ENCODE peak calls at places on chromosomes 1 and 21, in nine cellular contexts. M is tibial nerve; L is gastrocnemius medialis; Z is heart left ventricle; I is upper lobe of right lung; G is cardiac muscle cell; O is lower lobe of right lung; W is CD8-positive, alpha-beta T cell; U is suprapubic skin. Q is an unnamed sample.

GRCh38 chr1:73761559-73761958 is 436.4 kb downstream of the LRRIQ3 start:
- DNase-seq in W (no peak), Z (no peak), G (no peak), O (no peak), L (no peak), I (no peak), U (no peak), M (no peak), Q (no peak)

GRCh38 chr1:147719029-147719703 is 41.2 kb downstream of the GJA5 start:
- DNase-seq in Z (no peak), I (no peak), G (no peak), M (no peak), U (no peak), O (no peak), W (no peak), L (no peak), Q (no peak)

GRCh38 chr1:117695796-117696505 is 90.1 kb downstream of the TENT5C start:
- DNase-seq in M (no peak), O (no peak), I (no peak), W (no peak), G (peak; percentile 89), Z (peak; percentile 44), U (no peak), L (no peak), Q (no peak)

GRCh38 chr1:230057681-230058565 is 9.1 kb upstream of the GALNT2 start:
- DNase-seq in M (no peak), O (no peak), Z (no peak), I (no peak), U (no peak), W (no peak), G (no peak), L (no peak), Q (no peak)

GRCh38 chr1:115118596-115118995 is 29.3 kb upstream of the TSPAN2 start:
- DNase-seq in O (no peak), G (no peak), Z (no peak), W (no peak), L (no peak), I (no peak), M (no peak), U (no peak), Q (no peak)

GRCh38 chr1:211643324-211644212 is 31.9 kb downstream of the NEK2 start:
- DNase-seq in M (no peak), O (peak; percentile 67), L (no peak), I (peak; percentile 78), Z (no peak), W (peak; percentile 14), U (peak; percentile 77), G (no peak), Q (peak; percentile 83)

GRCh38 chr1:98034505-98034904 is 113.7 kb upstream of the DPYD start:
- DNase-seq in G (peak; percentile 58), O (no peak), U (no peak), M (no peak), W (no peak), I (no peak), Z (no peak), L (no peak), Q (no peak)

GRCh38 chr1:98939471-98939870 is 65.2 kb downstream of the PLPPR5 start:
- DNase-seq in U (no peak), Z (no peak), I (no peak), O (no peak), G (no peak), M (no peak), L (no peak), W (no peak), Q (no peak)

GRCh38 chr1:14871569-14871968 is 273.1 kb downstream of the KAZN start:
- DNase-seq in U (no peak), Z (no peak), W (no peak), O (no peak), L (no peak), I (no peak), M (no peak), G (no peak), Q (no peak)

GRCh38 chr1:185581961-185582725 is 152.0 kb upstream of the HMCN1 start:
- DNase-seq in M (no peak), L (no peak), Z (no peak), O (no peak), G (no peak), W (no peak), U (no peak), I (no peak), Q (no peak)

GRCh38 chr1:152926091-152926490 is 17.7 kb downstream of the IVL start:
- DNase-seq in I (no peak), W (no peak), Z (no peak), M (no peak), G (peak; percentile 2), U (no peak), L (no peak), O (no peak), Q (no peak)

GRCh38 chr1:168085401-168085872 is 51.3 kb downstream of the GPR161 start:
- DNase-seq in Z (peak; percentile 60), O (no peak), U (no peak), G (peak; percentile 3), W (no peak), L (peak; percentile 34), I (no peak), M (peak; percentile 42), Q (no peak)

GRCh38 chr1:21439721-21440629 is at the start of gene NBPF3:
- DNase-seq in L (peak; percentile 31), G (peak; percentile 82), U (no peak), Z (peak; percentile 87), M (peak; percentile 33), W (peak; percentile 84), I (peak; percentile 95), O (peak; percentile 93), Q (peak; percentile 88)
- TF ChIP-seq CTCF in L (no peak), G (no peak), U (no peak), Z (no peak), M (no peak), W (no peak), I (no peak), O (no peak), Q (no peak)

DNA sequence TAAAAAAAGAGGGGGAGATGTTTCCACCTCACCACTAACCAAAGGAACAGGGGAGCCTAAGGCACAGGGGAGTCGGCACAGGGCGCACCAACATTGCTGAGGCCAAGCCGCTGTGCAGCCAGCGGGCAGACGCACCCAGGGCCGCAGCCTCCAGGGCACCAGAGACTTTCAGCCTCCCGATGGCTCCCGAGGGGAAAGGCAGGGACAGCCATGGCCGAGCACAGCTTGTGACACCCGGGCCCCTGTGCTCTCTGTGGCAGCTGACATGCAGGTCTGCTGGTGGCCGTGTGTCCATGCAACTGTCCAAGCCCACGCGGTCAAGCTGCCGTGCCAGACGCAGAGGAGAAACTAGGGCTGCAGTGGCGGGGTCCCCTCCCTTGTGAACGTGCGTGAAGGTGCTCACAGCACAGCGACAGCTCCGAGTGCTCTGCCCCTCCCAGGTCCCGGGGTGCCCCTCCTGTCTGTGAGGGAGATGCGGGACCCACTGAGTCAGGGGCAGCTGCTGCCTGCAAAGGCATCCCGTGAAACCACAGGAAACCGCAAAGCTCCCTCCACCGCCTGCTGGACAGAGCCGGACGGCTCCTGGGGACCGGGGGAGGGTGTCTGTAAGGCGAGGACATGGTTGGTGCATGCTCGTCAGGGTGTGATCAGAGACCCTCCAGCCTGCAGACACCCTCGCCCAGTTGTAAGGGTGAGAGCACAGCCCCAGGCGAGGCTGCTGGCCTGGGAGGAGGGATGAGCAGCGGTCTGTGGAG is 2.5 kb downstream of the KRTAP10-11 start:
- DNase-seq in G (no peak), I (no peak), Z (no peak), O (no peak), W (no peak), U (no peak), L (no peak), M (no peak), Q (no peak)
- H3K9me3 ChIP-seq in G (no peaks in the 10 kb centered on the region), I (peaks cover 9% of the 10 kb centered on the region), Z (peaks cover 21% of the 10 kb centered on the region), O (no peaks in the 10 kb centered on the region), W (no peaks in the 10 kb centered on the region), U (no peaks in the 10 kb centered on the region), L (no peaks in the 10 kb centered on the region), M (peaks cover 8% of the 10 kb centered on the region), Q (peaks cover 3% of the 10 kb centered on the region)

GRCh38 chr1:234649432-234650081 is 39.6 kb upstream of the IRF2BP2 start:
- DNase-seq in G (no peak), Z (no peak), O (no peak), M (no peak), I (no peak), L (no peak), U (no peak), W (no peak), Q (no peak)
- H3K36me3 ChIP-seq in G (no peaks in the 10 kb centered on the region), Z (no peaks in the 10 kb centered on the region), O (no peaks in the 10 kb centered on the region), M (no peaks in the 10 kb centered on the region), I (no peaks in the 10 kb centered on the region), L (no peaks in the 10 kb centered on the region), U (no peaks in the 10 kb centered on the region), W (no peaks in the 10 kb centered on the region), Q (no peaks in the 10 kb centered on the region)

GRCh38 chr1:40034869-40035268 is 5.7 kb upstream of the CAP1 start:
- DNase-seq in U (no peak), Z (no peak), W (no peak), I (no peak), O (no peak), M (no peak), G (no peak), L (no peak), Q (no peak)

GRCh38 chr1:40036574-40036973 is 4.0 kb upstream of the CAP1 start:
- DNase-seq in G (peak; percentile 86), W (no peak), M (no peak), I (no peak), Z (peak; percentile 76), O (no peak), L (peak; percentile 86), U (no peak), Q (no peak)

GRCh38 chr1:40029608-40030007 is 10.9 kb upstream of the CAP1 start:
- DNase-seq in G (no peak), I (no peak), M (no peak), O (no peak), L (no peak), U (no peak), Z (no peak), W (no peak), Q (peak; percentile 60)

GRCh38 chr1:40030528-40031135 is 9.9 kb upstream of the CAP1 start:
- DNase-seq in O (no peak), M (no peak), G (peak; percentile 57), I (no peak), U (no peak), W (no peak), L (no peak), Z (no peak), Q (no peak)

DNA sequence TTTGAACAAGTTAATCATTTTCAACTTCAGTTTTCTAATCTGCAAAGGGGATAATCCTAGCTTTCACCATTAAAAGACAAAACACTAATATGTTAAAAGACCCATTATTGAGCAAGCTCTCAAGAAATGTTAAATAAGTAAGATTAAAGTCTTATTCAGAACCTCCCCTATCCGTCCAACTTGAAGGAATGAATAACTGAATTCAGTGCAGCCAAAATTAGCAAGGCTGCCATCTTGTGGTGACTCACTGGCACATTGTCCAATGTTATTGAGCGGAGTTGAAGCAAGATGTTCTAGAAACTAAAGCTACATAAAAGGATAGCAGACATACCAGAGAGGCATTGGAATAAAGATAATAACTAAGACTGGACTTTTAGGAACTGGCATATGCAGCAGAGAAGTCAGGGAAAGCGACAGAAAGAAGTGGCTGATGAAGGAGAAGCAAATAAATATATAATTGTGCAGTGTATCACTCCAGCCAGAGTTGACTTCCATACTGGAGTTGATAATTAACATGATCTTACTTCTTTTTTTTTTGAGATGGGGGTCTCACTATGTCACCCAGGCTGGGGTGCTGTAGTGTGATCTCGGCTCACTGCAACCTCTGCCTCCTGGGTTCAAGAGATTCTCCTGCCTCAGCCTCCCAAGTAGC is 8.2 kb upstream of the CAP1 start:
- DNase-seq in Z (peak; percentile 41), U (no peak), W (peak; percentile 60), M (no peak), I (no peak), G (peak; percentile 81), O (no peak), L (peak; percentile 43), Q (peak; percentile 86)
- TF ChIP-seq CTCF in Z (peak; percentile 61), U (peak; percentile 20), W (peak; percentile 47), M (peak; percentile 49), I (peak; percentile 74), G (peak; percentile 65), O (peak; percentile 67), L (peak; percentile 37), Q (peak; percentile 35)